ENCODE peak calls at places on chromosomes 5 and 9, in seven cellular contexts. G is Karpas-422, S is naive B cell, J is Daoy, Q is KG1, I is HCT116, T is NCI-H460. N is an unnamed sample.

GRCh38 chr5:94694671-94695070 is 76.2 kb downstream of the SLF1 start:
- DNase-seq in G (no peak), Q (no peak), I (no peak), S (no peak), J (no peak), T (no peak), N (no peak)

GRCh38 chr5:77483662-77484061 is 8.5 kb downstream of the WDR41 start:
- DNase-seq in G (no peak), J (no peak), I (no peak), T (no peak), Q (peak), S (no peak), N (no peak)

GRCh38 chr9:123387686-123388085 is 31.7 kb downstream of the CRB2 start:
- DNase-seq in I (no peak), Q (no peak), G (no peak), J (no peak), S (no peak), T (no peak), N (no peak)

GRCh38 chr9:34948438-34948837 is 9.6 kb upstream of the PHF24 start:
- DNase-seq in G (peak), J (no peak), Q (no peak), S (no peak), T (no peak), I (no peak), N (no peak)

GRCh38 chr5:58764199-58764598 is 181.3 kb downstream of the RAB3C start:
- DNase-seq in Q (no peak), S (no peak), G (no peak), J (peak), T (no peak), I (no peak), N (no peak)

GRCh38 chr9:127065592-127065991 is 56.8 kb downstream of the ANGPTL2 start:
- DNase-seq in T (no peak), Q (no peak), I (no peak), S (no peak), G (no peak), J (peak), N (no peak)

GRCh38 chr5:178360926-178361235 is 128.3 kb upstream of the PHYKPL start:
- DNase-seq in J (no peak), G (no peak), T (no peak), Q (no peak), S (no peak), I (no peak), N (no peak)

GRCh38 chr9:135165756-135166519 is 78.5 kb downstream of the OLFM1 start:
- DNase-seq in J (peak), Q (no peak), G (no peak), S (no peak), I (no peak), T (no peak), N (no peak)

GRCh38 chr5:65100846-65101678 is 332.3 kb downstream of the CWC27 start:
- DNase-seq in S (no peak), Q (no peak), J (peak), T (peak), I (peak), G (peak), N (peak)

GRCh38 chr9:92960561-92961290 is 13.4 kb downstream of the FGD3 start:
- DNase-seq in J (no peak), I (no peak), Q (no peak), G (no peak), T (no peak), S (no peak), N (no peak)

GRCh38 chr5:54663876-54664275 is 146.3 kb downstream of the SNX18 start:
- DNase-seq in I (no peak), S (no peak), Q (no peak), G (no peak), J (peak), T (no peak), N (no peak)

GRCh38 chr9:37540634-37541033 is 35.5 kb downstream of the FBXO10 start:
- DNase-seq in I (no peak), G (no peak), J (peak), Q (no peak), S (no peak), T (no peak), N (no peak)

GRCh38 chr5:68406344-68406743 is 190.8 kb downstream of the PIK3R1 start:
- DNase-seq in S (no peak), Q (no peak), I (no peak), G (no peak), J (no peak), T (no peak), N (no peak)

GRCh38 chr9:33320568-33321261 is 30.4 kb downstream of the NFX1 start:
- DNase-seq in J (peak), Q (no peak), T (peak), I (no peak), G (no peak), S (no peak), N (no peak)

GRCh38 chr9:76667521-76667957 is 96.7 kb upstream of the PCA3 start:
- DNase-seq in S (no peak), G (no peak), T (no peak), I (no peak), Q (no peak), J (peak), N (no peak)

GRCh38 chr9:122402403-122403268 is 31.8 kb downstream of the PTGS1 start:
- DNase-seq in Q (no peak), T (peak), J (peak), S (no peak), G (no peak), I (peak), N (peak)

GRCh38 chr9:93686127-93686879 is 109.9 kb downstream of the PHF2 start:
- DNase-seq in Q (no peak), I (no peak), T (no peak), J (no peak), S (no peak), G (no peak), N (no peak)